ENCODE peak calls at places on chromosomes 12 and 14, in eight cellular contexts. L is T follicular helper cell; B is endothelial cell; P is progenitor cell of endocrine pancreas; J is stimulated activated CD8-positive, alpha-beta memory T cell treated with anti-CD3 and anti-CD28 coated beads, Interleukin-7, amount 100 ng/mL, for 4 hours; F is T-cell; I is iris pigment epithelial cell; X is left ventricle myocardium inferior. V is an unnamed sample.

GRCh38 chr12:20212036-20212435 is 156.3 kb upstream of the PDE3A start:
- DNase-seq in L (no peak), B (no peak), P (no peak), J (no peak), F (no peak), I (peak; percentile 15), X (no peak), V (peak; percentile 29)

GRCh38 chr14:51743588-51744000 is 91.9 kb downstream of the FRMD6 start:
- DNase-seq in L (no peak), B (no peak), P (no peak), J (no peak), F (no peak), I (no peak), X (no peak), V (no peak)

GRCh38 chr14:33987565-33988080 is 36.7 kb upstream of the EGLN3 start:
- DNase-seq in L (no peak), B (no peak), P (no peak), J (no peak), F (no peak), I (no peak), X (no peak), V (no peak)

GRCh38 chr12:96420255-96420930 is 20.2 kb upstream of the CDK17 start:
- DNase-seq in L (no peak), B (no peak), P (no peak), J (no peak), F (no peak), I (no peak), X (no peak), V (no peak)

GRCh38 chr14:31440280-31440679 is 17.0 kb downstream of the DTD2 start:
- DNase-seq in L (no peak), B (no peak), P (no peak), J (no peak), F (no peak), I (no peak), X (no peak), V (no peak)

GRCh38 chr12:65597527-65597926 is 226.8 kb upstream of the HMGA2 start:
- DNase-seq in L (no peak), B (no peak), P (no peak), J (no peak), F (no peak), I (peak; percentile 67), X (no peak), V (no peak)

GRCh38 chr12:3243376-3244084 is 166.4 kb downstream of the TSPAN9 start:
- DNase-seq in L (no peak), B (no peak), P (no peak), J (no peak), F (no peak), I (no peak), X (no peak), V (no peak)

GRCh38 chr14:73269729-73270651 is 32.7 kb downstream of the PAPLN start:
- DNase-seq in L (no peak), B (peak; percentile 38), P (peak; percentile 37), J (no peak), F (no peak), I (peak; percentile 28), X (peak; percentile 64), V (no peak)

GRCh38 chr14:19851365-19851764 is 23.6 kb upstream of the OR4K2 start:
- DNase-seq in L (no peak), B (no peak), P (no peak), J (no peak), F (no peak), I (no peak), X (no peak), V (no peak)

GRCh38 chr14:69263364-69263763 is 3.4 kb downstream of the GALNT16 start:
- DNase-seq in L (no peak), B (no peak), P (no peak), J (no peak), F (no peak), I (peak; percentile 62), X (peak; percentile 62), V (no peak)

GRCh38 chr12:74665690-74666089 is 128.1 kb downstream of the ATXN7L3B start:
- DNase-seq in L (no peak), B (no peak), P (no peak), J (no peak), F (no peak), I (no peak), X (no peak), V (no peak)

V was measured in epithelial cell of proximal tubule.